ENCODE peak calls at places on chromosomes 4 and X, in five cellular contexts. X is GM23248, I is GM23338, S is foreskin fibroblast, O is fibroblast of lung. R is an unnamed sample.

GRCh38 chr4:169407217-169407845 is 136.6 kb upstream of the SH3RF1 start:
- DNase-seq in O (peak; percentile 64), X (peak; percentile 1), I (no peak), S (no peak), R (no peak)

GRCh38 chr4:112130903-112131302 is 14.4 kb upstream of the FAM241A start:
- DNase-seq in I (peak; percentile 50), X (peak; percentile 37), S (no peak), O (peak; percentile 65), R (no peak)

GRCh38 chrX:53288173-53288572 is 6.8 kb upstream of the IQSEC2 start:
- DNase-seq in X (no peak), I (peak; percentile 71), O (peak; percentile 20), S (peak; percentile 7), R (no peak)

GRCh38 chr4:76748649-76749048 is 149.3 kb downstream of the SOWAHB start:
- DNase-seq in O (peak; percentile 49), S (no peak), X (peak; percentile 45), I (peak; percentile 72), R (no peak)

GRCh38 chr4:44447563-44448504 is 775 bp downstream of the KCTD8 start:
- DNase-seq in X (peak; percentile 14), S (no peak), I (peak; percentile 65), O (peak; percentile 61), R (no peak)

GRCh38 chr4:128285085-128286023 is 2.3 kb downstream of the PGRMC2 start:
- DNase-seq in X (peak; percentile 85), I (no peak), S (peak; percentile 23), O (peak; percentile 63), R (no peak)

GRCh38 chr4:561456-561855 is 14.6 kb downstream of the TMEM271 start:
- DNase-seq in I (no peak), S (no peak), X (no peak), O (no peak), R (no peak)

GRCh38 chr4:160887668-160888067 is 1276.1 kb downstream of the FSTL5 start:
- DNase-seq in I (no peak), X (no peak), O (no peak), S (no peak), R (no peak)

GRCh38 chr4:149110499-149110898 is 668.3 kb upstream of the NR3C2 start:
- DNase-seq in O (no peak), I (no peak), X (no peak), S (no peak), R (no peak)

GRCh38 chrX:149699761-149700160 is 12.1 kb upstream of the MAGEA11 start:
- DNase-seq in O (no peak), S (no peak), I (no peak), X (no peak), R (no peak)

GRCh38 chr4:25198713-25199112 is 35.1 kb upstream of the PI4K2B start:
- DNase-seq in S (no peak), I (no peak), O (no peak), X (no peak), R (no peak)

GRCh38 chrX:129193357-129193756 is 329.9 kb downstream of the SMARCA1 start:
- DNase-seq in I (no peak), O (no peak), X (no peak), S (no peak), R (no peak)

GRCh38 chr4:113979973-113980615 is 647 bp upstream of the ARSJ start:
- DNase-seq in X (peak; percentile 34), I (peak; percentile 82), S (peak; percentile 32), O (peak; percentile 68), R (no peak)

GRCh38 chr4:16977081-16977480 is 78.6 kb upstream of the LDB2 start:
- DNase-seq in I (no peak), O (no peak), X (peak; percentile 36), S (no peak), R (no peak)

GRCh38 chr4:2393353-2394270 is 24.8 kb downstream of the ZFYVE28 start:
- DNase-seq in X (no peak), I (peak; percentile 89), S (no peak), O (no peak), R (no peak)
- H3K4me3 ChIP-seq in X (no peak overlapping the region), I (peak overlapping the region; percentile 41), S (no peak overlapping the region), O (no peak overlapping the region), R (no peak overlapping the region)

GRCh38 chrX:154750301-154751120 is at the start of gene GAB3:
- DNase-seq in O (no peak), I (peak; percentile 55), S (no peak), X (peak; percentile 61), R (no peak)

GRCh38 chrX:154748712-154749339 is 2.1 kb downstream of the GAB3 start:
- DNase-seq in I (peak; percentile 72), S (no peak), O (peak; percentile 20), X (peak; percentile 61), R (no peak)

GRCh38 chrX:154749856-154750255 is 1.0 kb downstream of the GAB3 start:
- DNase-seq in I (no peak), X (peak; percentile 44), O (no peak), S (no peak), R (no peak)

GRCh38 chrX:154751669-154752271 is 893 bp upstream of the GAB3 start:
- DNase-seq in O (no peak), S (no peak), I (no peak), X (no peak), R (no peak)

GRCh38 chrX:154751121-154751668 is 318 bp upstream of the GAB3 start:
- DNase-seq in O (no peak), I (peak; percentile 27), X (no peak), S (no peak), R (no peak)
- H3K4me3 ChIP-seq in O (peak overlapping the region; percentile 53), I (peak overlapping the region; percentile 41), X (no peak overlapping the region), S (no peak overlapping the region), R (peak overlapping the region; percentile 61)

GRCh38 chrX:48681539-48682183 is 1.9 kb upstream of the WAS start:
- DNase-seq in S (no peak), X (no peak), O (no peak), I (no peak), R (no peak)

GRCh38 chrX:48688531-48689142 is 5.0 kb downstream of the WAS start:
- DNase-seq in X (no peak), I (no peak), S (no peak), O (no peak), R (no peak)

GRCh38 chrX:48685416-48685815 is 1.8 kb downstream of the WAS start:
- DNase-seq in X (no peak), S (no peak), O (no peak), I (no peak), R (no peak)

GRCh38 chrX:48684134-48684533 is 535 bp downstream of the WAS start:
- DNase-seq in I (no peak), S (no peak), X (no peak), O (no peak), R (no peak)

DNA sequence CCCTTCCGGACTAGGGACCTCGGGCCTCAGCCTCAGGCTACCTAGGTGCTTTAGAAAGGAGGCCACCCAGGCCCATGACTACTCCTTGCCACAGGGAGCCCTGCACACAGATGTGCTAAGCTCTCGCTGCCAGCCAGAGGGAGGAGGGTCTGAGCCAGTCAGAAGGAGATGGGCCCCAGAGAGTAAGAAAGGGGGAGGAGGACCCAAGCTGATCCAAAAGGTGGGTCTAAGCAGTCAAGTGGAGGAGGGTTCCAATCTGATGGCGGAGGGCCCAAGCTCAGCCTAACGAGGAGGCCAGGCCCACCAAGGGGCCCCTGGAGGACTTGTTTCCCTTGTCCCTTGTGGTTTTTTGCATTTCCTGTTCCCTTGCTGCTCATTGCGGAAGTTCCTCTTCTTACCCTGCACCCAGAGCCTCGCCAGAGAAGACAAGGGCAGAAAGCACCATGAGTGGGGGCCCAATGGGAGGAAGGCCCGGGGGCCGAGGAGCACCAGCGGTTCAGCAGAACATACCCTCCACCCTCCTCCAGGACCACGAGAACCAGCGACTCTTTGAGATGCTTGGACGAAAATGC is at the start of gene WAS:
- DNase-seq in I (no peak), O (no peak), S (no peak), X (no peak), R (no peak)
- H3K4me3 ChIP-seq in I (no peak within 1 kb of the TSS), O (no peak within 1 kb of the TSS), S (no peak within 1 kb of the TSS), X (no peak within 1 kb of the TSS), R (no peak within 1 kb of the TSS)

GRCh38 chrX:130340271-130340670 is 552 bp downstream of the SLC25A14 start:
- DNase-seq in X (no peak), I (no peak), O (no peak), S (no peak), R (no peak)
- H3K4me3 ChIP-seq in X (peak overlapping the region; percentile 97), I (peak overlapping the region; percentile 68), O (peak overlapping the region; percentile 73), S (peak overlapping the region; percentile 86), R (peak overlapping the region; percentile 96)

GRCh38 chrX:133608406-133608805 is 193.1 kb upstream of the GPC4 start:
- DNase-seq in S (no peak), I (no peak), O (peak; percentile 87), X (peak; percentile 67), R (no peak)
- H3K4me3 ChIP-seq in S (no peak overlapping the region), I (no peak overlapping the region), O (no peak overlapping the region), X (no peak overlapping the region), R (no peak overlapping the region)

R was measured in Panc1.